ENCODE peak calls at places on chromosomes 6 and 20, in six cellular contexts. U is HepG2; H is NT2/D1; Z is CD4-positive, alpha-beta memory T cell; O is neural progenitor cell; G is DND-41. E is an unnamed sample. For H3K4me1 and H3K36me3, the result is how much of the 10 kb centered on the place peaks cover.

GRCh38 chr6:42935322-42935721 is 6.0 kb downstream of the CNPY3 start:
- DNase-seq in U (no peak), O (no peak), Z (no peak), H (no peak), G (no peak), E (no peak)

GRCh38 chr20:51335329-51335841 is 207.1 kb downstream of the NFATC2 start:
- DNase-seq in O (no peak), U (no peak), H (no peak), Z (no peak), G (no peak), E (no peak)

GRCh38 chr20:544153-544725 is 649 bp upstream of the CSNK2A1 start:
- DNase-seq in U (no peak), Z (no peak), H (no peak), G (no peak), O (no peak), E (no peak)

GRCh38 chr20:38272398-38272797 is 11.9 kb upstream of the KIAA1755 start:
- DNase-seq in Z (no peak), H (no peak), G (no peak), U (no peak), O (no peak), E (no peak)

GRCh38 chr6:168155193-168155592 is 76.2 kb upstream of the FRMD1 start:
- DNase-seq in U (no peak), H (no peak), G (no peak), O (no peak), Z (no peak), E (no peak)

GRCh38 chr6:2719053-2719375 is 31.7 kb downstream of the MYLK4 start:
- DNase-seq in Z (no peak), O (no peak), U (no peak), H (no peak), G (no peak), E (no peak)

GRCh38 chr6:19866900-19867627 is 29.9 kb downstream of the ID4 start:
- DNase-seq in U (peak), O (no peak), G (no peak), H (no peak), Z (no peak), E (no peak)

GRCh38 chr6:40996591-40997247 is 42.3 kb downstream of the UNC5CL start:
- DNase-seq in G (no peak), H (peak), U (peak), O (peak), Z (no peak), E (no peak)

GRCh38 chr6:148169701-148170100 is 172.9 kb upstream of the SASH1 start:
- DNase-seq in U (no peak), O (peak), H (no peak), G (no peak), Z (no peak), E (no peak)

GRCh38 chr6:140203611-140204553 is 829.4 kb upstream of the CITED2 start:
- DNase-seq in G (no peak), O (no peak), U (no peak), Z (no peak), H (no peak), E (no peak)

GRCh38 chr20:58447733-58448391 is 58.8 kb downstream of the VAPB start:
- DNase-seq in H (peak), Z (peak), O (peak), U (peak), G (peak), E (peak)

GRCh38 chr6:158869604-158870417 is 50.6 kb upstream of the EZR start:
- DNase-seq in G (peak), Z (peak), U (no peak), O (peak), H (no peak), E (peak)

DNA sequence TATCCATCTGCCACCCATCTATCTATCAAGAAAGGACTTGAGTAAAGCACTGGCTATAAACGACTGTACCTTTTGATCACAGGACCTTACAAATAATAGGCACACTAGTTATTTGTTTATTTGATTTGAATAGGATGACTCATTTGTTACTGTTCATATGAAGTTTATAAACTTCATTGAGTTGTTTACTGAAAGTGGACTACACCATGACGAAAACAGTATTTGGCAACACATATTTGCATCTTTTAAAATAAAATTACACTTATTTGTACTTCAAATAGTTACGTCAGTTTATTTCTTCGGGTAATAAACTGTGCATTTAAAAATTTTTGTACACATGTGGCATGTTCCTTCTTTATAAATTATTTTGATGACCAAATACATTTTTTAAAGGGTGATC is 133.0 kb downstream of the OGFRL1 start:
- DNase-seq in H (no peak), U (no peak), Z (no peak), G (no peak), O (no peak), E (no peak)
- H3K4me3 ChIP-seq in H (no peak), U (no peak), Z (no peak), G (no peak), O (no peak), E (no peak)

GRCh38 chr20:36116813-36117441 is 37.6 kb upstream of the EPB41L1 start:
- DNase-seq in O (no peak), Z (no peak), H (no peak), G (no peak), U (no peak), E (no peak)
- H3K4me1 ChIP-seq in O (under half), Z (under half), H (under half), G (under half), U (under half), E (under half)

GRCh38 chr6:44422534-44422933 is 35.0 kb downstream of the CDC5L start:
- DNase-seq in U (no peak), O (no peak), Z (no peak), G (no peak), H (no peak), E (no peak)
- H3K36me3 ChIP-seq in U (under half), O (under half), Z (half or more), G (half or more), H (half or more), E (half or more)

GRCh38 chr6:56713285-56713684 is 70.6 kb upstream of the DST start:
- DNase-seq in H (no peak), G (no peak), U (peak), O (no peak), Z (no peak), E (no peak)

GRCh38 chr6:56716229-56716628 is 73.5 kb upstream of the DST start:
- DNase-seq in G (no peak), O (no peak), Z (no peak), H (no peak), U (no peak), E (no peak)

GRCh38 chr6:56710967-56711366 is 68.3 kb upstream of the DST start:
- DNase-seq in O (no peak), Z (no peak), G (no peak), H (no peak), U (no peak), E (no peak)

GRCh38 chr6:56714982-56715456 is 72.3 kb upstream of the DST start:
- DNase-seq in G (no peak), U (peak), H (peak), Z (no peak), O (peak), E (no peak)

DNA sequence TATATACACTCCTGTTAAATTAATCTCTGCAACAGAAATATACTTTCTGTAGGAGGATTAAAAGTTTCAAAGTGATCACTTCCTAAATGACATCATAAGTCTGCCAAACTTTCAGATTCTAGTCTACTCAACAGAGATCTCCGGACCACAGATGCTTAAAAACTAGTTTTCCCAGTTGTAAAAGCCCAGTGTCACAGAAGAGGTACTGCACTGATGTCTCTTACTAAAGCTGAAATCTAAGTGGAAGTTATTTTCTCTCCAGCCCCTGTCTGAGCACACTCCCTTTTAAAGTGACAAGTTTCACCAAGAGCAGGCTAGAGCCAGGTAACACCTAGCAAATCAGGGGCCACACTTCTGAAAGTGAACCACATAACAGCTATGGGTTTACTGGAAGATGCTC is 71.6 kb upstream of the DST start:
- DNase-seq in H (no peak), Z (no peak), U (no peak), O (no peak), G (no peak), E (no peak)
- H3K4me3 ChIP-seq in H (no peak), Z (no peak), U (no peak), O (no peak), G (no peak), E (no peak)

DNA sequence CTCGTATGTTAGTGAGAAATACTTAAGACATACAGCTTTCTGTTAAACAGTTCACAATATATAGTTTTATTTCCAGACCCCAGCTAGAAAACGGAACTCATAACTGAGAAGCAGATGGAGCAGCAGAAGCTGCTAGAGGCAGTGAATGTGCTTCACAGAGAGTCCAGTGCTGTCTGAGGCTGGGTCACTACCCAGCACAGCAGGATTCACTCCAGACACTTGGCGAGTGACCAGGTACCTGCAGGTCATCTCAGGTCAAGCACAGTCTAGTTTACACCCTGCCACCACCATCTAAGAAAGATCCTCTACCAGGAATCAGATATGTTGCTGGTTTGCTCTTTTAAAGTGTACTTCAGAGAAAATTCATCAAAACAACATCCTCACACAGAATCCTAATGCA is 243.1 kb upstream of the RAB32 start:
- DNase-seq in H (no peak), U (no peak), Z (no peak), G (no peak), O (no peak), E (no peak)
- H3K4me1 ChIP-seq in H (under half), U (under half), Z (under half), G (under half), O (under half), E (under half)

DNA sequence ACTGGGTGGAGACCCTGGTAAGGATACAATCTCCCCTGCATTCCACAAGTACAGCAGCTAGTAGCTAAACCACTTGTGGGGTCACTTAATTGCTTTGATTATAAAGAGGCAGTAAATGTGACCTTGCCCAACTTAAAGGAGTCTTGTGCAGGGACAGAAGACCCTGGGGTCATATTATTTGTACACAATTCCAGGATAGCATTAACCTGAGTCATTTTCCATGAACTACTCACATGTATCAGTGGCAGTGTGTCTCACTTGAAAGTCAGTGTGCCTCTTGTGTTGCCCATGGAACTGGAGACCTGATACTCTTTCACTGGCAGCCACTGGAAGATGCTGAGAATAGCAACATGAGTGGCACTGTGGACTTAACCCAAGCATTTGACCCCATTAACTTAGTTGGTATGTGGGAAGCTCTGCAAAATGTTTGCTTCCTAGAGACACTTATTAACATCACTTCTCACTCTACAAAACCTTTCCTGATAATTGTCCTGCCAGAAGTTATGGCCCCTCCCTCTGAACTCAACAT is 28.9 kb downstream of the CLIC5 start:
- DNase-seq in H (no peak), O (no peak), U (no peak), Z (no peak), G (no peak), E (no peak)
- H3K36me3 ChIP-seq in H (under half), O (under half), U (under half), Z (under half), G (under half), E (under half)

DNA sequence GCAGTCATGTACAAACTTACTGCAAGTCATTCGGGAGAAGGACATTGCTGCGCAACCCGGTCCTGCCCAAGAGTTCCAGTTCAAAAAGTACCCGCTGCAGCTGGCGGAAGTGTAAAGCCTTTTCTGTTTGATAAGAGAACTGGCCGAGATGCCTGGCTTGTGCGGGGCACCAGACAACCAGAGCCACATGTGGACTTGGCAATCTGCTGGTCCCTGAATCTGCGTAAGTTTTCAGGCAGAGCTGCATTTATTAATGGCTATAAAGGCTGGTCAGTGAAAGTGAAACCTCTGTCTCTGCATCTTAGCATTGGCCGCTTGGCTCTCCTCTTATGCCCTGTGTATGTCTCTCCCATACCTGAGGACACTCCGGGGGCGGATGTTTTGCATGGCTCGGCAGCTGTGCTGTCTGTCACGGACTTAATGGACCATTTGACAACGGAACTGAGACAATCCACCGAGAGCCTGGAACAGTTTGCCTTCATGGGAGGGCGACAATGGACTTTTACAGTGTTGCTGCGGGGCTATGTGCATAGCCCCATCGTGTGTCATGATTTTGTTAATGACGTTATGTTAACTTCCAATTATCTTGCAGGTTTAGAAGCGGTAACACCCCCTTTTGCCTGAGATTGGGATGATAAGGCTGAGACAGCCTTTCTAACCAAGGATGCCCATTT is 19.8 kb upstream of the RGS17 start:
- DNase-seq in U (peak), Z (no peak), H (no peak), G (no peak), O (no peak), E (no peak)
- H3K4me3 ChIP-seq in U (peak), Z (no peak), H (no peak), G (no peak), O (no peak), E (no peak)

GRCh38 chr20:40082436-40082835 is 606.6 kb downstream of the MAFB start:
- DNase-seq in Z (no peak), U (no peak), H (no peak), G (no peak), O (no peak), E (no peak)
- H3K4me1 ChIP-seq in Z (under half), U (under half), H (under half), G (under half), O (under half), E (under half)

E was measured in CD8-positive, alpha-beta memory T cell.